ENCODE peak calls at places on chromosome 19, in nine cellular contexts. Q is neural progenitor cell, A is tibial artery, W is adrenal gland, C is body of pancreas, N is Peyer's patch, B is stomach, K is colonic mucosa, U is pancreas. L is an unnamed sample. For H3K4me1, the result is how much of the 10 kb centered on the place peaks cover.

GRCh38 chr19:40502647-40503046 is 35.8 kb downstream of the SPTBN4 start:
- DNase-seq in W (no peak), B (peak), A (no peak), U (peak), N (no peak), C (peak), Q (peak), K (no peak), L (peak)

GRCh38 chr19:48121909-48122371 is 11.3 kb upstream of the PLA2G4C start:
- DNase-seq in N (peak), B (no peak), C (no peak), A (no peak), Q (no peak), W (peak), U (no peak), K (no peak), L (no peak)

GRCh38 chr19:7612282-7613274 is 16.8 kb downstream of the XAB2 start:
- DNase-seq in Q (no peak), A (no peak), C (no peak), B (no peak), U (no peak), W (no peak), N (no peak), K (no peak), L (no peak)

GRCh38 chr19:18001837-18002345 is 6.1 kb upstream of the ARRDC2 start:
- DNase-seq in B (no peak), K (no peak), A (peak), N (no peak), C (no peak), U (no peak), Q (no peak), W (no peak), L (no peak)

GRCh38 chr19:49497047-49497789 is 984 bp downstream of the RPS11 start:
- DNase-seq in C (peak), B (peak), A (no peak), U (peak), W (peak), Q (peak), N (peak), K (peak), L (peak)

GRCh38 chr19:10187315-10187714 is 7.4 kb downstream of the DNMT1 start:
- DNase-seq in W (no peak), N (no peak), A (no peak), C (no peak), K (no peak), U (no peak), Q (no peak), B (no peak), L (no peak)

GRCh38 chr19:57816652-57817051 is 1.9 kb upstream of the ZNF552 start:
- DNase-seq in U (no peak), W (no peak), K (no peak), A (no peak), N (no peak), B (no peak), C (peak), Q (no peak), L (no peak)

GRCh38 chr19:3969435-3970312 is 1.2 kb downstream of the DAPK3 start:
- DNase-seq in Q (peak), C (no peak), K (no peak), B (peak), A (peak), N (no peak), W (no peak), U (no peak), L (peak)

GRCh38 chr19:6418562-6418932 is 6.1 kb downstream of the KHSRP start:
- DNase-seq in B (no peak), A (no peak), Q (no peak), U (no peak), K (no peak), N (no peak), C (no peak), W (no peak), L (no peak)

GRCh38 chr19:607301-608154 is 17.8 kb downstream of the HCN2 start:
- DNase-seq in K (no peak), B (no peak), C (no peak), Q (no peak), W (no peak), N (no peak), U (no peak), A (no peak), L (no peak)

GRCh38 chr19:51690359-51691121 is 2.6 kb upstream of the SPACA6 start:
- DNase-seq in N (peak), A (peak), C (peak), W (peak), U (peak), B (peak), Q (peak), K (peak), L (peak)

GRCh38 chr19:38527466-38528136 is 90.2 kb downstream of the MAP4K1 start:
- DNase-seq in C (no peak), U (no peak), A (no peak), B (no peak), W (no peak), N (no peak), Q (no peak), K (no peak), L (no peak)

GRCh38 chr19:6067975-6068374 is 42.3 kb downstream of the RFX2 start:
- DNase-seq in A (peak), U (no peak), N (no peak), B (no peak), C (no peak), Q (no peak), K (peak), W (peak), L (no peak)

GRCh38 chr19:53432088-53432661 is 391 bp downstream of the ZNF761 start:
- DNase-seq in K (no peak), N (peak), U (peak), B (peak), Q (peak), A (no peak), W (no peak), C (peak), L (no peak)

GRCh38 chr19:7408251-7408650 is 59.5 kb downstream of the ARHGEF18 start:
- DNase-seq in K (no peak), C (no peak), N (no peak), B (no peak), A (no peak), U (no peak), W (no peak), Q (no peak), L (no peak)

GRCh38 chr19:41754596-41754995 is 734 bp upstream of the CEACAM6 start:
- DNase-seq in A (no peak), C (no peak), N (no peak), Q (no peak), W (no peak), U (no peak), B (no peak), K (no peak), L (no peak)
- H3K4me1 ChIP-seq in A (under half), C (under half), N (under half), Q (under half), W (under half), U (under half), B (under half), K (under half), L (under half)

GRCh38 chr19:33176670-33177416 is 17.3 kb upstream of the LRP3 start:
- DNase-seq in N (peak), Q (peak), U (peak), K (peak), C (peak), A (peak), W (peak), B (peak), L (peak)
- H3K27ac ChIP-seq in N (peak), Q (peak), U (peak), K (peak), C (peak), A (peak), W (peak), B (peak), L (peak)

GRCh38 chr19:2047076-2047448 is 4.0 kb downstream of the MKNK2 start:
- DNase-seq in B (no peak), C (no peak), Q (no peak), U (no peak), K (no peak), W (no peak), N (no peak), A (no peak), L (no peak)
- H3K4me1 ChIP-seq in B (half or more), C (half or more), Q (under half), U (half or more), K (under half), W (half or more), N (half or more), A (under half), L (under half)

GRCh38 chr19:44855606-44856005 is 9.5 kb downstream of the NECTIN2 start:
- DNase-seq in Q (no peak), N (no peak), W (no peak), C (no peak), K (no peak), B (no peak), U (no peak), A (no peak), L (no peak)

GRCh38 chr19:44856438-44857083 is 10.5 kb downstream of the NECTIN2 start:
- DNase-seq in C (peak), U (peak), W (no peak), K (no peak), B (peak), Q (no peak), A (no peak), N (no peak), L (no peak)

DNA sequence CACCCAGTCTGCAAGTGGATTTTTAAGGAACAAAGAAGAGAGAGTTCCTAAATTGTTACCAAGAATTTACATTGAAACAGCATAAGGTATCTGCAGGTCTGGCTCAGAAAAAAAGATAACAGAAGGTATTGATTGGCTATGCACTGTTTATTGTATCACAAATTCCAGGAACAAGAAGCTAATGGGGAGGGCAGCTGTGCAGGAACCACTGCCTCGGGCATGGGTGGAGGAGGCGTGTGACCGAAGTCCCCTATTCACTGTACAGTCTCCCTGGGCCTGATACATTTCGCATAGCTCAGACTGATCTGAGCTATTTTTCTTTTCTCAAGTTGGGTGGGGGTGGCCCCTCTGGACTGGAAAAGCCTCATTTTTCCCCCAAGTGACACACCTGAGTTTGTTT is 11.7 kb downstream of the NECTIN2 start:
- DNase-seq in U (peak), K (no peak), B (peak), A (no peak), C (peak), N (no peak), Q (no peak), W (no peak), L (peak)
- H3K27ac ChIP-seq in U (peak), K (no peak), B (peak), A (no peak), C (no peak), N (no peak), Q (no peak), W (no peak), L (no peak)

DNA sequence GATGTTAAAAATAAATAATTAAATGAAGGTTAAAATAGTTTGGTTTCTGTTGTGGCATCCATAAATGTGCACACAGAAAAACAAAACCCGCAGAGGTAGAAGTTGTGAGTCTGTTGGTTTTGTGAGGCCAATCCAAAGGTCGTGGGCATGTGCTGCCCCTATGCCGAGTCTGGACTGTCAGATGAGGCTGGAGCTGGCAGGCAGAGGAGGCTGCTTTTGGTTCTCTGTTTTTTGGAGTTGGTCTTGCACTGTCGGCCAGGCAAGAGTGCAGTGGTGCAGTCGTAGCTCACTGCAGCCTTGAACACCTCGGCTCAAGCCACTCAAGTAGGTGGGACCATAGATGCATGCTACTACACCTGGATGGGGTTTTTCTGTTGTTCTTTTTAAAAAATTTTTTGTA is 43.7 kb downstream of the TSSK6 start:
- DNase-seq in W (no peak), U (no peak), Q (no peak), A (no peak), N (no peak), B (no peak), K (no peak), C (no peak), L (no peak)
- H3K4me1 ChIP-seq in W (under half), U (under half), Q (under half), A (under half), N (under half), B (under half), K (under half), C (under half), L (under half)

GRCh38 chr19:13764101-13764807 is at the start of gene MRI1:
- DNase-seq in U (peak), N (peak), W (peak), Q (peak), C (peak), B (peak), A (peak), K (peak), L (peak)
- H3K27ac ChIP-seq in U (peak), N (peak), W (peak), Q (no peak), C (peak), B (peak), A (peak), K (no peak), L (peak)

DNA sequence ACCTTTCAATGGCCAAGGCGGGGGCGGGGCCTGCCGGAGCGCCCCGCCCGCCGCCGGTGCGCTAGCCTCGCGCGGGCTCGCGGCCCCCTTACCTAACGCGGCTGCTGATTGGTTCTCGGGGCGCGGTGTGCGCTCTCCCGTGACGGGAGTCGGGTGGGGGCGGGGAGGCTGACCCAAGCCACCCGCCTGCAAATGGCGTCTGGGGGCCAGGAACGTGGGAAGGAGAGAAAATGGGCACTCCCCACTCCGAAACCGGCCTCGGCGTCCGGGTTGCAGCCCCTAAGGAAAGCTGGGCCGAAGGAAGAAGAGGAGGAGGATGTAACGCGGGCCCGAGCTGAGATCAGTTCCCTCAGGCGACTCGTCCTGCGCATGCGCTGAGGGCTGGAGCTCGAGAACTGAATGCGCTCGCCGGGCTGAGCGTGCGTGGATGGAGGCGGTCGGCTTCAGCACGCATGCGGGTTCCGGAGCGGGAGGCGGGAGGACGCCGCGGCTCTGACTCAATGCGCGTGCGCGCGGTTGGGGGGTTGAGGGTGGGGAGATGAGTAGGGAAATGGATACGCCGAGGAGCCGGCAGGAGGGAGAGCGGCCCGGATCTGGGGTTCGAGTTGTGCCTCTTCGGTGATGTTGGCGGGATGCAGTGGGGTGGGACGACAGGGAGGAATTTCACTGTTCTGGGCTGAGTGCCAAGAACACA is at the start of gene SMG9:
- DNase-seq in B (peak), W (peak), C (peak), N (peak), A (peak), K (peak), Q (peak), U (peak), L (peak)
- H3K4me1 ChIP-seq in B (under half), W (under half), C (under half), N (under half), A (under half), K (under half), Q (under half), U (under half), L (under half)